ENCODE peak calls at places on chromosomes 13 and 19, in four cellular contexts. W, C, N and H are unnamed samples.

GRCh38 chr19:47232422-47233211 is 1.6 kb upstream of the BBC3 start:
- DNase-seq in C (no peak), N (no peak), W (peak; percentile 42), H (no peak)

GRCh38 chr13:66234159-66234558 is 996.0 kb downstream of the PCDH9 start:
- DNase-seq in C (no peak), N (no peak), W (no peak), H (no peak)

GRCh38 chr13:48727252-48728011 is 73.7 kb downstream of the CYSLTR2 start:
- DNase-seq in C (no peak), W (no peak), N (no peak), H (no peak)

GRCh38 chr19:58054792-58055482 is 4.1 kb upstream of the ZNF135 start:
- DNase-seq in N (no peak), W (peak; percentile 66), C (no peak), H (peak; percentile 91)

GRCh38 chr19:47228168-47228936 is 2.6 kb downstream of the BBC3 start:
- DNase-seq in W (peak; percentile 80), C (peak; percentile 73), N (peak; percentile 45), H (peak; percentile 73)

GRCh38 chr19:18432275-18433038 is 5.5 kb downstream of the ISYNA1 start:
- DNase-seq in C (no peak), N (no peak), W (peak; percentile 55), H (no peak)

GRCh38 chr19:45528744-45529453 is 21.6 kb downstream of the VASP start:
- DNase-seq in C (peak; percentile 64), W (peak; percentile 97), N (peak; percentile 70), H (no peak)

GRCh38 chr13:61901946-61902541 is 486.4 kb upstream of the PCDH20 start:
- DNase-seq in W (no peak), N (no peak), C (no peak), H (no peak)

GRCh38 chr19:54209058-54209747 is 8.5 kb downstream of the RPS9 start:
- DNase-seq in C (no peak), N (no peak), W (peak; percentile 86), H (no peak)

GRCh38 chr19:34274827-34275625 is 20.7 kb downstream of the GARRE1 start:
- DNase-seq in C (no peak), N (no peak), W (no peak), H (no peak)

GRCh38 chr13:74966814-74967213 is 515.2 kb downstream of the TBC1D4 start:
- DNase-seq in W (no peak), N (no peak), C (no peak), H (no peak)

GRCh38 chr19:45069056-45069455 is 7.2 kb downstream of the ZNF296 start:
- DNase-seq in W (peak; percentile 86), C (no peak), N (peak; percentile 82), H (peak; percentile 35)

GRCh38 chr19:50532952-50533351 is 19.2 kb upstream of the ASPDH start:
- DNase-seq in N (no peak), W (no peak), C (no peak), H (no peak)

GRCh38 chr13:98650376-98651107 is 73.6 kb upstream of the STK24 start:
- DNase-seq in W (no peak), N (peak; percentile 86), C (peak; percentile 58), H (peak; percentile 5)

DNA sequence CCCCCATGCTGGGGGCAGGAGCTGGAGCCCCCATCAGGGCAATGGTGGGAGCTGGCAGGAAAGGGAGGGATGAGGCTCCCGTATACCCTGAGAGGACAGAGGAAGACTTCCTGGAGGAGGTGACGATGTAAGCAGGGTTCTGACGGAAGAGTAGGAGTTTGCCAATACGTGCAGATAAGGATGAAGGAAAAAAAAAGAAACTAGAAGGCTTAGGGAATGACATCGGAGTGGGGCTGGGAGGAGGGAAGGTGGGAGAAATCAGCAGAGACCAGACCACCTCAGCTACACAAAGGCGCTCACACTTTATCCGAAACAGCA is 32.3 kb downstream of the ARHGEF18 start:
- DNase-seq in N (no peak), W (no peak), C (no peak), H (no peak)
- H3K27ac ChIP-seq in N (no peak overlapping the region), W (no peak overlapping the region), C (no peak overlapping the region), H (no peak overlapping the region)

GRCh38 chr19:29530549-29531457 is 5.0 kb downstream of the VSTM2B start:
- DNase-seq in W (peak; percentile 26), N (no peak), C (no peak), H (no peak)
- H3K27me3 ChIP-seq in W (peaks cover 70% of the 10 kb centered on the region), N (peaks cover 98% of the 10 kb centered on the region), C (peaks cover 87% of the 10 kb centered on the region), H (peaks cover 93% of the 10 kb centered on the region)

GRCh38 chr19:12064266-12065099 is at the start of gene ZNF844:
- DNase-seq in N (peak; percentile 99), W (peak; percentile 99), C (peak; percentile 97), H (peak; percentile 96)
- H3K27ac ChIP-seq in N (peak within 1 kb of the TSS; percentile 97), W (peak within 1 kb of the TSS; percentile 92), C (peak within 1 kb of the TSS; percentile 94), H (peak within 1 kb of the TSS; percentile 90)

DNA sequence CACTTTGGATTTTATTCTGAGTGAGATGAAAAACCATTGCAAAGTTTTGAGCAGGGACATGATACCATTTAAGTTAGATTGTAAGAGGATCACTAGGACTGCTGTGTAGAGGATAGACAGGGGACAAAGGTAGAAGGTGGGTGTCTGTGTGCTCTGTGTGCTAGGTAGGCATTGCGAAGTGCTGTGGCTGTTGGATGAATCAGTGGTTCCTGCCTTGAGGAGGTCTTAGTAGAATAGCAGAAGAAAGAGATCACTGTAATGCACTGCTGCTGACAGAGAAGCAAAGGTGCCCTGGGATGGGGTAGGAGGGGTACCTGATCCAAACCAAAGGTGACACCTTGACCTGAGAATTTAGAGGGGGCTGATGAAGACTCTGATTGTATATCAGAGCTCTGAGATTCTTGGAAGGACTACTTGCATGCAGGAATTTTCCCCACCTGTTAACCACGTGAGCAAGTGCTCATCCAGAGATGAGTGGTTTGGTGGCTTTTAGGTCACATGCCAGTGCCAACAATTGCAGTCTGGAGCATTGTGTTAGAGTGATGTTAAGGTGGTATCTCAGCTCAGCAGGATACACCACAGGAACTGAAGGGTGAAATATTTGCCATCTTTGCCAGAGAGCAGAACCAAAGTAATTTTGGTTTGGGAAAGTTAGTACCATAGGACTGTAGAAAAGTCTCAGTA is 10.8 kb downstream of the WASF3 start:
- DNase-seq in C (no peak), N (no peak), W (no peak), H (no peak)
- H3K27me3 ChIP-seq in C (no peaks in the 10 kb centered on the region), N (no peaks in the 10 kb centered on the region), W (no peaks in the 10 kb centered on the region), H (no peaks in the 10 kb centered on the region)

DNA sequence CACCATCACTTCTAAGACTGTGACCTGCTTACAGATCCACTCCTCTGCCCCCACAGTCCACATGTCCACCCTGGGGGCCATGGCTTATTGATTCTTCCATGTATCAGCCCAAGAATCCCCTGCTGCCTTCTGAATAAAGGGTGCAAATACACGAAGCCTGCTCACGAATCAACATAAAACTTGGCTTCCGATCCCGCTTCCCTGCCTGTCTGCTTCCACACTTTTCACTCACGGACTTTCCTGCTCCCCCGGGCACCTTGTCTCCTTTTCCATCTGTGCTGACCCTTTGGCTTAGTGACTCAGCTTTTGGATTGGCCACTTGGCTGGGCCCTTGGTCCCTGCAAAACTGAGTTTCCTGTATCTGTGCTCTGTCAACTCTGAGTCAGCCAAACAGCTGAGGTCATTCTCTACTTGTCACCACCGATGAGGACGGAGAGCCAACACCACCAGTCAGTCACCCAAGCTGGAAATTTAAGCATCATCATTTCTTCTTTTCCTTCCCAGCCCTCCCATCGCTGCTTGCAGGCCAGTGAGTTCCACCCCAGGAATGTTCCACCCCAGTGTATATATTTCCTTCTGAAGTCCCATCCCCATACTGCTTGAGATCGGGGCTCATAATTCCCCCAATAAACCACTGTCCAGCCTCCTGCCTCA is 11.4 kb upstream of the USP12 start:
- DNase-seq in C (no peak), W (no peak), N (peak; percentile 43), H (no peak)
- H3K27ac ChIP-seq in C (no peak overlapping the region), W (no peak overlapping the region), N (no peak overlapping the region), H (no peak overlapping the region)

GRCh38 chr19:7915250-7916136 is 863 bp downstream of the TGFBR3L start:
- DNase-seq in N (no peak), W (no peak), C (no peak), H (peak; percentile 11)

GRCh38 chr19:7913652-7914051 is 978 bp upstream of the TGFBR3L start:
- DNase-seq in C (no peak), W (no peak), N (no peak), H (no peak)

GRCh38 chr19:7914099-7914498 is 531 bp upstream of the TGFBR3L start:
- DNase-seq in W (no peak), N (no peak), C (no peak), H (peak; percentile 4)

GRCh38 chr19:7912697-7913564 is 1.7 kb upstream of the TGFBR3L start:
- DNase-seq in W (no peak), C (peak; percentile 43), N (no peak), H (peak; percentile 8)

GRCh38 chr19:7914598-7915045 is at the start of gene TGFBR3L:
- DNase-seq in W (no peak), C (peak; percentile 43), N (no peak), H (peak; percentile 30)
- H3K27me3 ChIP-seq in W (peaks cover 44% of the 10 kb centered on the region), C (peaks cover 45% of the 10 kb centered on the region), N (peaks cover 81% of the 10 kb centered on the region), H (no peaks in the 10 kb centered on the region)

GRCh38 chr19:3949294-3949693 is 16.4 kb downstream of the NMRK2 start:
- DNase-seq in N (no peak), C (no peak), W (peak; percentile 51), H (no peak)

GRCh38 chr19:3950871-3951861 is 18.3 kb downstream of the NMRK2 start:
- DNase-seq in W (peak; percentile 62), N (no peak), C (no peak), H (peak; percentile 64)

GRCh38 chr19:3945838-3946237 is 13.0 kb downstream of the NMRK2 start:
- DNase-seq in W (no peak), N (no peak), C (no peak), H (no peak)

GRCh38 chr19:3954107-3954506 is 16.8 kb downstream of the DAPK3 start:
- DNase-seq in W (peak; percentile 64), C (no peak), N (no peak), H (no peak)

DNA sequence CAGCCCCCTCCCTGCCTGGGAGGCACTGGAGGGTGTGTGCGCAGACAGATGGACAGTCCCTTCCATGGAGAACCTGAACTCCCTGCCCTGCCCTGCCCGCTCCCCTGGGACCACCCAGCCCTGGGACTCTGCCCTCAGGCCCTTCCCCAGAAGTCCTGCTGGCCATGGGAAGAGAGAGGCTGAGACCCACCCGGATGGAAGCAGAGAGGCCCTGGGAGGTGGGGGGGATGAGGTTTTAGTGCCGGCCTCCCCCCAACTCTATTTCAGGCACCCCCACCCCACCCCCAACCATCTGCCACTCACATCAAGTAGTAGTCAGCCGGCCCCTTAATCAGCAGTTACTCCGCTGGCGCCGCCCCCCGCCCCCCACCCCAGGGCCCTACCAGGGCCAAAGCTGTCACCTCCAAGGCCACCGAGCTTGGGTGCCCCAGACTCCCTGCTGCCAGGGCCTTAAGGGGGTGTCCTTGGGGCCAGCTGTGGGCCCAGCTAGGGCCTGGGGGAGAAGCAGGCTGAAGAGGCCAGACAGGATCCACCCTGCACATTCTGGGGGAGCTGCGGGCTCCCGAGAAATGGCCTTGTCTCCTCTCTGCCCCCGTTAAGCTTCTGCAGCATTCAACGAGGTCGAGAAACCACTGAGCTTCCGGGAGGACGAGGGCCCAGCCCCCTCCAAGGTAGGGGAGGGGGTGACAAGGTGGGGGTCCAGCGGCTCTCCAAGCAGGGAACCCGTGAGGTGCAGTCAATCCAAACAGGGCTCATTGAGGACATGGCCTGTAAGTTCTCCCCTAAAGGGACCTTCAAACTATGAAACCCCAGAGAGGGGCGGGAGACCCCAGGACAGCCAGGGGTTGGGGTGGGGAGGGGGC is 17.4 kb downstream of the NMRK2 start:
- DNase-seq in C (no peak), N (no peak), W (peak; percentile 48), H (peak; percentile 79)
- H3K27ac ChIP-seq in C (peak overlapping the region; percentile 49), N (no peak overlapping the region), W (no peak overlapping the region), H (peak overlapping the region; percentile 92)

GRCh38 chr19:41991025-41991424 is 3.0 kb downstream of the ATP1A3 start:
- DNase-seq in W (no peak), C (no peak), N (no peak), H (peak; percentile 93)
- H3K27me3 ChIP-seq in W (peaks cover 43% of the 10 kb centered on the region), C (peaks cover 40% of the 10 kb centered on the region), N (peaks cover 56% of the 10 kb centered on the region), H (no peaks in the 10 kb centered on the region)